ENCODE peak calls at places on chromosomes 3 and 15, in seven cellular contexts. S is body of pancreas, K is transverse colon, R is stomach, Q is IMR-90, J is endothelial cell of umbilical vein, P is breast epithelium. B is an unnamed sample. For H3K4me1, the result is how much of the 10 kb centered on the place peaks cover.

GRCh38 chr3:130748981-130749380 is 2.4 kb upstream of the PIK3R4 start:
- DNase-seq in P (no peak), R (no peak), Q (peak), S (no peak), J (no peak), K (no peak), B (no peak)

GRCh38 chr3:186909078-186909853 is 21.1 kb upstream of the ST6GAL1 start:
- DNase-seq in P (no peak), S (no peak), J (no peak), K (peak), R (peak), Q (no peak), B (peak)

GRCh38 chr15:90219421-90220141 is 14.2 kb downstream of the CIB1 start:
- DNase-seq in R (no peak), J (peak), K (peak), S (peak), Q (no peak), P (no peak), B (peak)

GRCh38 chr3:165784337-165784736 is 52.9 kb downstream of the BCHE start:
- DNase-seq in P (no peak), Q (no peak), R (no peak), J (no peak), S (no peak), K (no peak), B (no peak)

GRCh38 chr3:150956376-150956775 is 16.2 kb downstream of the CLRN1 start:
- DNase-seq in J (no peak), Q (peak), S (no peak), K (no peak), P (no peak), R (no peak), B (no peak)

GRCh38 chr3:124890573-124891190 is 3.5 kb upstream of the ITGB5 start:
- DNase-seq in R (no peak), Q (no peak), J (no peak), K (no peak), P (peak), S (no peak), B (no peak)

GRCh38 chr3:153354641-153355040 is 192.6 kb downstream of the RAP2B start:
- DNase-seq in R (no peak), S (no peak), P (no peak), K (no peak), Q (no peak), J (no peak), B (no peak)

GRCh38 chr3:191889781-191890180 is 428.8 kb downstream of the PYDC2 start:
- DNase-seq in Q (no peak), S (no peak), K (no peak), P (no peak), R (no peak), J (no peak), B (no peak)

GRCh38 chr15:47551079-47551478 is 166.2 kb upstream of the SEMA6D start:
- DNase-seq in J (peak), Q (no peak), R (no peak), S (peak), P (no peak), K (no peak), B (no peak)

GRCh38 chr3:184633185-184633584 is 71.6 kb downstream of the EPHB3 start:
- DNase-seq in R (no peak), J (no peak), K (no peak), P (no peak), S (no peak), Q (no peak), B (no peak)

GRCh38 chr3:150495563-150496168 is 50.6 kb downstream of the SERP1 start:
- DNase-seq in P (no peak), S (no peak), Q (peak), R (no peak), J (peak), K (no peak), B (no peak)

GRCh38 chr15:100131321-100132224 is 210.2 kb downstream of the ADAMTS17 start:
- DNase-seq in S (peak), Q (peak), R (peak), P (no peak), K (peak), J (peak), B (no peak)

GRCh38 chr15:67248106-67248505 is 6.4 kb downstream of the AAGAB start:
- DNase-seq in K (no peak), R (no peak), P (no peak), J (no peak), Q (peak), S (no peak), B (no peak)

GRCh38 chr3:196159526-196159925 is 51.7 kb downstream of the ZDHHC19 start:
- DNase-seq in Q (no peak), J (no peak), R (no peak), P (no peak), K (no peak), S (no peak), B (no peak)

GRCh38 chr3:50617096-50617791 is at the start of gene MAPKAPK3:
- DNase-seq in J (peak), R (peak), S (peak), K (peak), P (no peak), Q (no peak), B (no peak)

GRCh38 chr3:193960485-193961172 is 175.3 kb upstream of the HES1 start:
- DNase-seq in R (no peak), S (no peak), J (peak), K (peak), P (no peak), Q (no peak), B (peak)

GRCh38 chr15:69735126-69735525 is 282.5 kb downstream of the RPLP1 start:
- DNase-seq in J (no peak), K (no peak), R (no peak), P (no peak), Q (no peak), S (peak), B (no peak)

GRCh38 chr3:12966847-12967750 is 106.1 kb downstream of the IQSEC1 start:
- DNase-seq in J (peak), Q (peak), S (peak), K (peak), P (no peak), R (no peak), B (no peak)

GRCh38 chr3:72523409-72524172 is 324.7 kb downstream of the SHQ1 start:
- DNase-seq in Q (no peak), R (no peak), K (peak), S (no peak), P (no peak), J (no peak), B (peak)

GRCh38 chr15:20659265-20659664 is 117.7 kb upstream of the GOLGA6L6 start:
- DNase-seq in R (no peak), Q (no peak), K (no peak), S (no peak), P (no peak), J (no peak), B (no peak)

GRCh38 chr15:99031681-99032080 is 24.1 kb upstream of the PGPEP1L start:
- DNase-seq in S (no peak), Q (no peak), K (no peak), J (no peak), R (no peak), P (no peak), B (no peak)

GRCh38 chr3:64975138-64975537 is 287.3 kb upstream of the ADAMTS9 start:
- DNase-seq in K (no peak), S (peak), J (no peak), R (no peak), Q (no peak), P (peak), B (no peak)

GRCh38 chr3:176526194-176526593 is 671.1 kb downstream of the TBL1XR1 start:
- DNase-seq in K (no peak), S (no peak), Q (no peak), J (no peak), R (no peak), P (no peak), B (no peak)

GRCh38 chr3:161305095-161305991 is 66.0 kb downstream of the SPTSSB start:
- DNase-seq in J (peak), S (no peak), R (no peak), Q (peak), K (no peak), P (no peak), B (no peak)

GRCh38 chr15:73985101-73985873 is 6.8 kb downstream of the STOML1 start:
- DNase-seq in P (no peak), R (no peak), Q (peak), K (peak), J (no peak), S (no peak), B (peak)

GRCh38 chr15:36970522-36970921 is 129.8 kb downstream of the MEIS2 start:
- DNase-seq in K (no peak), S (no peak), Q (no peak), P (no peak), J (no peak), R (no peak), B (no peak)

GRCh38 chr3:123920383-123920782 is 36.3 kb upstream of the MYLK start:
- DNase-seq in S (no peak), Q (no peak), R (no peak), P (no peak), J (no peak), K (no peak), B (no peak)

GRCh38 chr15:35293353-35294130 is 208.4 kb upstream of the NANOGP8 start:
- DNase-seq in S (no peak), R (no peak), Q (peak), J (peak), P (no peak), K (no peak), B (no peak)

GRCh38 chr3:167743799-167744198 is 8.3 kb downstream of the SERPINI1 start:
- DNase-seq in S (no peak), R (no peak), Q (peak), K (no peak), P (no peak), J (no peak), B (no peak)

GRCh38 chr3:167738037-167738436 is 2.5 kb downstream of the SERPINI1 start:
- DNase-seq in J (no peak), R (no peak), K (no peak), P (no peak), Q (no peak), S (no peak), B (no peak)

GRCh38 chr3:167739190-167739589 is 3.7 kb downstream of the SERPINI1 start:
- DNase-seq in J (no peak), Q (no peak), R (no peak), P (no peak), K (no peak), S (no peak), B (no peak)

GRCh38 chr3:167742338-167742737 is 6.8 kb downstream of the SERPINI1 start:
- DNase-seq in K (no peak), P (no peak), S (no peak), J (no peak), Q (no peak), R (no peak), B (no peak)

DNA sequence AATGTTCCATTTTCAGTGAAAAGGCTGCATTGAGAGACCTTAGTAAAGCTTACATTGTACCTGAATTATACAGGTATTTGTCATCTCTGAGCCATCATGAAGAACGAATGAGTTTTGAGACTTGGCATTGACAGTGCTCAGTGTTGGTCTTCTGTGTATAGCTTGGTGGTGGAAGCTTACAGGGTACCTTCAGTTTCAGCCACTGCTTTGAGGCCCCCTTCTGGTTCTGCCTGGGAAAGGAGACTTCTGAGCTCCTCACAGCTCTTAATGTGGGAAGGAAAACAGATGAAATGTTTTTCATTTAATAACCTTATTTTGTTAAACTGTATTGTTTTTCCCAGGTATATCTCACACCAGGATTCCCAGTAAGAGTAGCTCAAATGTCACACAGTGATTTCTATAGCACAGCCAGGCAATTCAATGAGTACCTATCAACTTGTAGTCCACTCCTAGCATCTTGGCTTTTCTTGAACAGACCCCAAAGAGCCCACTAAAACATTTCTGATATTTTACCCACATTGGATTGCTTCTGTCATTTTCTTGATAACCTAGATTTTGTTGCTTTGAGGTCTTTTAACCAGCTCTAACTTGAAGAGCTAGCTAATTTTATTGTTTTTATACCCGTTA is 5.6 kb downstream of the SERPINI1 start:
- DNase-seq in P (no peak), K (no peak), R (no peak), J (peak), Q (peak), S (peak), B (peak)
- TF ChIP-seq POLR2A in P (no peak), K (no peak), R (no peak), J (no peak), Q (no peak), S (no peak), B (no peak)

GRCh38 chr15:80838666-80839065 is 59.5 kb downstream of the CEMIP start:
- DNase-seq in P (no peak), S (no peak), K (no peak), J (no peak), R (no peak), Q (no peak), B (no peak)
- H3K4me1 ChIP-seq in P (under half), S (under half), K (under half), J (under half), R (under half), Q (under half), B (under half)

DNA sequence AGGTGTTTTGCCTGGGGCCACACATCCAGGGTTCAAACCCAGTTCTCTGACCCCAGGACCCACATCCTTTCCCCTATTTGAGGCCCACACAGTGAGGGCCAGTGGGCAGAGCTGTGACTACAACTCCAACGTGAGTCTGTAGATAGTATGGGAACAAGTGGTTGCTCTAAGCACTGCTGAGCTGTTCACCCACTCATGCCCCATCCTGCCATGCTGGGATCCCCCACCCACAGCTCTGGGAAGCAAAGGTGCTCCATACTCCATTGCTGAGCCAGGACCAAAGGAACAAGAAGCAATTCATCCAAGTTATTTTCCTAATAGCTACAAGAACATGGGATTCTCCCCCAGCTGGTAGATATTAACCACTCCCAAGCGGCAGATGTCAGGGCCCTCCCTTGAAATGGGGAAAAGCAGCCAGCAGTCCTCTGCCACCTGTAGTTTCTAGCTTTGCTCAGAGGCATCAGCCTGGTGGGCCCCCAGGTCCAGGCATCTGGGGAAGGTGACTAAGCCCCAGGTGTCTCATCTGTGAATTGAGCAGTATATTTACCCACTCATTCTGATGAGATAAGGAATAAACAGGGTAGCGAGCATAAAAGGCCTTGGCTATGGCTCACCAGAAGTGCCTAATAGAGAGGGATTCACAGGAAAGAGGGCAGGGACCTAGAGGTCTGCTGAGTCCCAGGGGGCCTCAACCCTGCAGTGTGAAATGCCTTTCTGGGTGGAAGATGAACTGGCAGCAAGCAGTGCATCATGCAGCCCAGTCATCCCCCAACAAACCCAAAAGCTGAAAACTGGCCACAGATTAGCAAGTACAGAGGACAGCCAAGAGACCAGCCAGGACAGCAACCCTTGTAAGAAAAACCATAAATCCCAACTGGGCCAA is 33.4 kb downstream of the POC1A start:
- DNase-seq in Q (no peak), K (no peak), R (no peak), P (no peak), J (peak), S (no peak), B (no peak)
- TF ChIP-seq POLR2A in Q (no peak), K (no peak), R (no peak), P (no peak), J (no peak), S (no peak), B (no peak)

GRCh38 chr3:195012571-195012970 is 258.4 kb downstream of the XXYLT1 start:
- DNase-seq in S (no peak), P (no peak), Q (no peak), J (no peak), K (no peak), R (peak), B (peak)
- H3K4me1 ChIP-seq in S (under half), P (under half), Q (under half), J (under half), K (under half), R (under half), B (under half)

GRCh38 chr15:44569316-44569715 is 32.4 kb downstream of the EIF3J start:
- DNase-seq in S (no peak), K (no peak), Q (no peak), J (no peak), P (no peak), R (no peak), B (no peak)

GRCh38 chr15:44568338-44568737 is 31.4 kb downstream of the EIF3J start:
- DNase-seq in S (no peak), K (no peak), J (no peak), R (no peak), P (no peak), Q (no peak), B (no peak)

GRCh38 chr15:44565387-44566169 is 28.6 kb downstream of the EIF3J start:
- DNase-seq in K (no peak), J (no peak), P (no peak), S (no peak), R (no peak), Q (no peak), B (no peak)

DNA sequence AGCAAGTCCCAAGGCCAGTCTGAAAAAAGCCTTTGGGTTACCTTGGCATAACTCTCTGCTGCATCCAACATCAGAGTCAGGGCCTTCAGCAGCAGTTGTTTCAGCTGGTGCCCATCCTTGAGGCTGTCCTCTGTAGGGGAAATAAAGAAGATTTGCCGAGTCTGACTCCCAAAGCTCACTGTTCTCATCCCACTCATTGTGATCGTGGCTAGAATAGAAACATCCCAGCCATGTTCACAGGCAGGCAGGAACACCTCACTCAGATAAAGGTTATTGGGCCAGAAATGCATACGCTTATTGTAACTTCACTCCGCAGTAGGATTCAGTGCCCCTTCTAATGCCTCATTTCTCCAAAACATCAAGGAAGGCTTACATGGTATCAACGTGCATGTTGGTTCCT is 29.2 kb downstream of the EIF3J start:
- DNase-seq in S (no peak), K (no peak), R (no peak), Q (no peak), J (no peak), P (no peak), B (no peak)
- TF ChIP-seq POLR2A in S (no peak), K (no peak), R (no peak), Q (no peak), J (no peak), P (no peak), B (no peak)

GRCh38 chr3:16482194-16482769 is 31.2 kb downstream of the RFTN1 start:
- DNase-seq in P (no peak), K (no peak), R (no peak), Q (no peak), J (no peak), S (no peak), B (no peak)
- H3K4me1 ChIP-seq in P (under half), K (under half), R (under half), Q (under half), J (half or more), S (under half), B (under half)

GRCh38 chr15:31215490-31216209 is 111.0 kb upstream of the KLF13 start:
- DNase-seq in J (peak), K (peak), Q (no peak), S (peak), P (peak), R (peak), B (peak)
- TF ChIP-seq POLR2A in J (no peak), K (peak), Q (no peak), S (peak), P (no peak), R (no peak), B (peak)

DNA sequence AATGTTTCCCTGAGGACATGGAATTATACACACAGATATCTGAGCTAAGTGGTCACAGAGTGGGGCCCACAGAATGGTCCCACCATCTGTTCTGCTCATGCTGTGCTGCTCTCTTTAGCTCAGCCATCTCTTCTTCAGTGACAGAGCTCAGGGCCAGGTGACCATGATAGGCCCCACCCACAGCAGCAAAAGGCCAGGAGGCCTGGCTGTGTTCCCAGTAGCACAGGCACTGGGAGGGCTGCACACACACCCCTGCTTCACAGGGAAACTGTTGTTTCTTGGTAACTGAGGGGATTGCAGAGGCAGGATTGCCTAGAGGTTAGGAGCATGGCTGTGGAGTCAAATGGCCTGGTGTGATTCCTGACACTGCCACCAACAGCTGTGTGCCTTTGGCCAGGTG is 4.8 kb upstream of the FBXW12 start:
- DNase-seq in J (no peak), S (peak), P (no peak), R (peak), Q (no peak), K (peak), B (no peak)
- H3K4me1 ChIP-seq in J (under half), S (under half), P (under half), R (under half), Q (under half), K (under half), B (under half)

GRCh38 chr3:36560685-36561084 is 180.4 kb downstream of the STAC start:
- DNase-seq in Q (no peak), R (no peak), K (no peak), J (no peak), S (no peak), P (no peak), B (no peak)

GRCh38 chr3:36557021-36557707 is 176.9 kb downstream of the STAC start:
- DNase-seq in Q (no peak), J (no peak), S (no peak), P (no peak), R (no peak), K (no peak), B (no peak)

GRCh38 chr3:36562945-36563344 is 182.6 kb downstream of the STAC start:
- DNase-seq in K (no peak), R (no peak), J (no peak), Q (no peak), S (no peak), P (no peak), B (no peak)

DNA sequence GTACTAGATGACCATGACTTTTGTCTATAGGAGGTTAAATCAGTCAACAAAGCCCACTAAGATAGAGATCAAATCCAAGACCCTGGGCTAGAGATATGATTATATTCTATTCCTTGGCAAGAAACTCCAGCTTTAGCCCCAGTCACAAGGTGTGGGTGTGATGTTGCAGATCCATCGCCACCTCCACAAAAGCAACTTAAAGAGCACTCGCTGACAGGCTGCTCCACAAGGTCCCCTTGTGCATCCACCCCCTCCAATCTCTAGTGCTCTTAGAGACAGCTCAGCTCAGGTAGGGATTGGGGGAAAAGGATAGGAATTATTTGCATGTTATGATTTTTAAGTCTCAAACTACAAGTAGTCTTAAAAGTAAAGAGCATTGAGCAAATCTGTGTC is 177.4 kb downstream of the STAC start:
- DNase-seq in P (no peak), S (no peak), J (no peak), R (no peak), Q (no peak), K (no peak), B (no peak)
- TF ChIP-seq POLR2A in P (no peak), S (no peak), J (no peak), R (no peak), Q (no peak), K (no peak), B (no peak)